ENCODE peak calls at places on chromosomes 4 and X, in seven cellular contexts. Q is neural crest cell, Y is MCF 10A, C is K562, J is A549, B is fibroblast of mammary gland, V is choroid plexus epithelial cell. M is an unnamed sample.

GRCh38 chrX:65196758-65197371 is 220.6 kb upstream of the ZC4H2 start:
- DNase-seq in Y (no peak), B (no peak), Q (peak), J (peak), C (no peak), V (no peak), M (no peak)

GRCh38 chrX:386239-386767 is 404 bp downstream of the PPP2R3B start:
- DNase-seq in Y (no peak), C (no peak), Q (no peak), J (no peak), B (no peak), V (no peak), M (peak)

GRCh38 chrX:13252726-13253125 is 67.1 kb downstream of the ATXN3L start:
- DNase-seq in B (peak), V (no peak), Y (no peak), C (no peak), J (no peak), Q (no peak), M (no peak)

GRCh38 chrX:49309401-49309981 is 6.0 kb downstream of the GAGE10 start:
- DNase-seq in B (peak), Q (no peak), J (no peak), V (peak), Y (no peak), C (no peak), M (no peak)

GRCh38 chrX:50865311-50865710 is 45.2 kb upstream of the BMP15 start:
- DNase-seq in Q (no peak), Y (no peak), C (no peak), B (no peak), J (no peak), V (no peak), M (no peak)

GRCh38 chr4:98603683-98604573 is 54.5 kb downstream of the TSPAN5 start:
- DNase-seq in J (no peak), Q (no peak), V (no peak), C (no peak), Y (no peak), B (peak), M (no peak)

GRCh38 chr4:26197018-26197779 is 123.6 kb upstream of the RBPJ start:
- DNase-seq in C (no peak), B (peak), V (peak), J (peak), Q (no peak), Y (peak), M (peak)

GRCh38 chr4:33974270-33974669 is 2270.0 kb downstream of the ARAP2 start:
- DNase-seq in V (peak), J (no peak), Y (no peak), B (no peak), C (no peak), Q (no peak), M (no peak)

GRCh38 chr4:17941731-17942130 is 79.8 kb downstream of the LCORL start:
- DNase-seq in V (no peak), B (peak), C (no peak), Q (no peak), J (no peak), Y (no peak), M (no peak)

GRCh38 chr4:101337688-101338087 is 9.6 kb downstream of the PPP3CA start:
- DNase-seq in J (no peak), C (no peak), B (peak), Q (no peak), Y (peak), V (peak), M (peak)

GRCh38 chr4:86963697-86964096 is 28.9 kb downstream of the AFF1 start:
- DNase-seq in C (no peak), J (no peak), B (peak), V (no peak), Q (no peak), Y (peak), M (no peak)

GRCh38 chr4:141768954-141769353 is 132.6 kb downstream of the IL15 start:
- DNase-seq in B (peak), Y (peak), J (no peak), V (peak), C (no peak), Q (no peak), M (peak)

GRCh38 chrX:74251006-74251930 is 52.7 kb upstream of the ZCCHC13 start:
- DNase-seq in V (peak), C (no peak), J (peak), Q (no peak), Y (peak), B (peak), M (no peak)

GRCh38 chrX:150933945-150934350 is 35.5 kb upstream of the CD99L2 start:
- DNase-seq in V (peak), Y (no peak), C (no peak), B (no peak), Q (no peak), J (no peak), M (no peak)

GRCh38 chrX:110145854-110146253 is 142.9 kb downstream of the TMEM164 start:
- DNase-seq in J (peak), C (peak), Y (peak), Q (peak), V (peak), B (peak), M (no peak)

GRCh38 chr4:113636438-113636818 is 125.1 kb downstream of the CAMK2D start:
- DNase-seq in J (no peak), Y (no peak), B (no peak), V (no peak), C (no peak), Q (no peak), M (no peak)

GRCh38 chr4:110808371-110808878 is 185.5 kb upstream of the PITX2 start:
- DNase-seq in Q (no peak), V (peak), C (no peak), J (no peak), B (peak), Y (peak), M (peak)

GRCh38 chr4:154781126-154781982 is at the start of gene RBM46:
- DNase-seq in B (no peak), C (no peak), V (peak), J (no peak), Y (no peak), Q (no peak), M (no peak)

DNA sequence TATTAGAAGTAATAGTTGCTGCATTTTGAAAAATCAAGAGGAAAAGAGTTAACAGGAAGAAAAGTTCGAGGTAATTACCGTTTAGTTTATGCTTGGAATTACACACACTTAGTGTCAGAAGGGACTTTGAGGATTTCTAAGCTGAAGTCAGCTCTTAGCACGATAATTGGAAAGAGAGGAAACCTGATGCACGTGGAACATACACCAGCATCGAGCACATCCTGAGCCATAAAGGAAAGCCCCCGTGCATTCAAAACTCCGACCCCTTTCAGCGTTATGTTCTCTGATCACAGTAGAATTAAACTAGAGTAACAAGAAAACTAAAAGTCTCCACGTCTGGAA is 400 bp upstream of the PAQR3 start:
- DNase-seq in C (no peak), Q (no peak), B (no peak), Y (no peak), J (no peak), V (no peak), M (no peak)
- TF ChIP-seq CTCF in C (no peak), Q (no peak), B (no peak), Y (no peak), J (no peak), V (no peak), M (no peak)

DNA sequence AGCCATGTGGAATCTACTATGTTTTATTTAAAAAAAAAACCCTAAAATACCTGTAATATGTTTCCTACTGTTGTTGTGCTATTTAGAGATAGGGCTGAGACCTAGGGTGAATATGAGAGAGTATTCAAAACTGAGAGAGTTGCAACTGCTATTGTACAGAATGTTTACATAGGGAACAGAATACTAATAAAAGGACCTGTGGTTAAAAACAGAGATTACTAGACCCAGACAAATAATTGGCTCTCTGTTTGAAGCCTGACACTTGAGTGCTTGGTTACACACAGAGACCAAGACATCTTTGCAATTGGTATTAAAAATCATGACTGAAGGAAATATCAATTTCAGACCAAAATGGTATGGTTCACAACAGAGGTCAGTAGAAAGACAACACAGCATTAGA is 278.9 kb upstream of the GIMD1 start:
- DNase-seq in V (no peak), J (no peak), C (no peak), Y (no peak), B (no peak), Q (no peak), M (no peak)
- TF ChIP-seq CTCF in V (no peak), J (no peak), C (no peak), Y (no peak), B (no peak), Q (no peak), M (no peak)

GRCh38 chr4:38003628-38004027 is 43.4 kb downstream of the PTTG2 start:
- DNase-seq in C (no peak), V (no peak), Q (no peak), Y (no peak), J (no peak), B (no peak), M (no peak)
- TF ChIP-seq CTCF in C (no peak), V (no peak), Q (no peak), Y (no peak), J (no peak), B (no peak), M (no peak)

GRCh38 chr4:76990288-76991080 is 40.9 kb downstream of the SEPTIN11 start:
- DNase-seq in Q (no peak), J (no peak), C (no peak), B (peak), V (peak), Y (no peak), M (no peak)

GRCh38 chr4:76987153-76987562 is 37.6 kb downstream of the SEPTIN11 start:
- DNase-seq in C (no peak), Y (no peak), J (no peak), Q (no peak), B (peak), V (peak), M (no peak)

GRCh38 chr4:76984788-76985211 is 35.2 kb downstream of the SEPTIN11 start:
- DNase-seq in V (peak), Q (no peak), C (no peak), Y (peak), J (no peak), B (peak), M (peak)

GRCh38 chr4:76989391-76990061 is 40.0 kb downstream of the SEPTIN11 start:
- DNase-seq in C (no peak), Q (no peak), Y (no peak), J (no peak), V (no peak), B (no peak), M (no peak)

GRCh38 chr4:76987685-76988084 is 38.1 kb downstream of the SEPTIN11 start:
- DNase-seq in C (no peak), Y (no peak), V (no peak), J (no peak), Q (no peak), B (no peak), M (no peak)
- TF ChIP-seq CTCF in C (no peak), Y (no peak), V (no peak), J (no peak), Q (no peak), B (no peak), M (no peak)

GRCh38 chrX:84188320-84188834 is 378 bp upstream of the RPS6KA6 start:
- DNase-seq in Q (peak), C (no peak), B (peak), Y (no peak), V (peak), J (peak), M (no peak)
- TF ChIP-seq CTCF in Q (no peak), C (no peak), B (peak), Y (no peak), V (no peak), J (no peak), M (no peak)

DNA sequence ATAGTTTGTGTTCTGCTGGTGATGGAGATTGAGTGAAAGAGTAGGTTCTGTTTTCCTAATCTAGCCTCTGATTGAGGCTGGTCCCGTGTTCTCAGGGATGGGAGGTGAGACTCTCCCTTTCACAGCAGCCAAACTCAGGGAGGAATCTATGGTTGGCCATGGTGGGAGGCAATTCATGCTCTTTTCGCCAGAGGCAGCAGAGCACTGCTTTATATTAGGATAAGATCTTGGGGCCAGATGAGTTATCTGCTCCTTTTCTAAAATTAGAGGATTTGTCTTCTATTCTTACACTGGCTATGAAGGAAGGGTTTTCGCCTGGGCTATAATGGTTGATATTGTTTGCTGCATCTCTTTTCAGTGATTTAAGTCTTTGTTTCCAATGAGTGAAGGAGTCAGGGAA is 63.9 kb upstream of the NLGN4X start:
- DNase-seq in C (no peak), V (no peak), Q (no peak), Y (no peak), J (no peak), B (no peak), M (no peak)
- TF ChIP-seq CTCF in C (no peak), V (no peak), Q (peak), Y (no peak), J (no peak), B (no peak), M (no peak)

GRCh38 chr4:24475756-24476155 is 108.6 kb downstream of the DHX15 start:
- DNase-seq in V (no peak), Q (no peak), Y (no peak), J (no peak), B (no peak), C (no peak), M (no peak)

GRCh38 chr4:24470681-24471622 is 113.4 kb downstream of the DHX15 start:
- DNase-seq in Q (peak), C (no peak), Y (no peak), B (peak), J (no peak), V (peak), M (peak)

GRCh38 chr4:24471623-24472510 is 112.5 kb downstream of the DHX15 start:
- DNase-seq in V (no peak), C (no peak), B (no peak), Y (no peak), J (no peak), Q (peak), M (peak)

GRCh38 chr4:24472514-24473308 is 111.6 kb downstream of the DHX15 start:
- DNase-seq in B (peak), Y (peak), J (peak), Q (peak), C (peak), V (peak), M (peak)

GRCh38 chr4:24473309-24473721 is 111.0 kb downstream of the DHX15 start:
- DNase-seq in J (no peak), C (no peak), B (peak), V (peak), Q (no peak), Y (peak), M (no peak)
- TF ChIP-seq CTCF in J (no peak), C (no peak), B (no peak), V (no peak), Q (peak), Y (no peak), M (peak)

M was measured in RWPE1.